ENCODE peak calls at places on chromosomes 1 and 21, in five cellular contexts. D is K562, C is A549, N is HepG2, R is endothelial cell of umbilical vein. Y is an unnamed sample.

GRCh38 chr1:230251644-230252191 is 174.4 kb downstream of the PGBD5 start:
- DNase-seq in D (no peak), N (no peak), C (no peak), R (no peak), Y (no peak)

GRCh38 chr1:214009613-214010550 is 22.1 kb downstream of the PROX1 start:
- DNase-seq in N (no peak), C (no peak), D (no peak), R (no peak), Y (no peak)

GRCh38 chr1:31782766-31783410 is 18.7 kb upstream of the ADGRB2 start:
- DNase-seq in D (no peak), N (no peak), C (no peak), R (no peak), Y (no peak)

GRCh38 chr21:38804617-38805281 is 980 bp upstream of the ETS2 start:
- DNase-seq in D (peak; percentile 70), N (no peak), C (peak; percentile 69), R (peak; percentile 72), Y (peak; percentile 62)

GRCh38 chr1:244322791-244323521 is 128.8 kb downstream of the ADSS2 start:
- DNase-seq in R (peak; percentile 99), C (peak; percentile 87), D (peak; percentile 68), N (peak; percentile 60), Y (peak; percentile 91)

GRCh38 chr1:170010443-170010842 is 64.1 kb downstream of the KIFAP3 start:
- DNase-seq in N (peak; percentile 44), D (peak; percentile 9), R (peak; percentile 48), C (peak; percentile 54), Y (peak; percentile 34)

GRCh38 chr1:42998381-42998780 is 39.7 kb upstream of the SLC2A1 start:
- DNase-seq in R (no peak), D (no peak), N (no peak), C (no peak), Y (no peak)

GRCh38 chr21:33642896-33643657 is 776 bp downstream of the ITSN1 start:
- DNase-seq in N (no peak), R (peak; percentile 54), D (peak; percentile 49), C (peak; percentile 12), Y (peak; percentile 63)

GRCh38 chr21:35819134-35819533 is 241.2 kb downstream of the SETD4 start:
- DNase-seq in N (no peak), R (no peak), C (no peak), D (no peak), Y (no peak)

GRCh38 chr1:42002220-42002619 is 83.5 kb upstream of the HIVEP3 start:
- DNase-seq in D (no peak), N (no peak), C (no peak), R (no peak), Y (no peak)

GRCh38 chr1:27831568-27832410 is 1.2 kb downstream of the PPP1R8 start:
- DNase-seq in N (peak; percentile 21), D (no peak), R (no peak), C (no peak), Y (no peak)

GRCh38 chr21:15741510-15741909 is 11.7 kb downstream of the USP25 start:
- DNase-seq in R (peak; percentile 61), N (no peak), D (no peak), C (no peak), Y (no peak)

GRCh38 chr1:33281554-33282303 is 25.4 kb downstream of the ZNF362 start:
- DNase-seq in D (no peak), R (no peak), C (no peak), N (no peak), Y (no peak)

GRCh38 chr1:46202975-46203737 is at the start of gene LURAP1:
- DNase-seq in N (no peak), C (no peak), R (peak; percentile 60), D (peak; percentile 77), Y (no peak)

GRCh38 chr1:53913352-53914043 is 19.5 kb downstream of the DIO1 start:
- DNase-seq in R (no peak), C (no peak), N (no peak), D (no peak), Y (no peak)

GRCh38 chr1:42141978-42142377 is 11.2 kb upstream of the GUCA2B start:
- DNase-seq in C (no peak), R (no peak), D (no peak), N (no peak), Y (no peak)

GRCh38 chr1:119982006-119982405 is 85.7 kb upstream of the ADAM30 start:
- DNase-seq in D (no peak), R (peak; percentile 26), C (no peak), N (no peak), Y (peak; percentile 66)

GRCh38 chr1:112509005-112509659 is 367 bp downstream of the WNT2B start:
- DNase-seq in C (no peak), R (peak; percentile 13), D (no peak), N (no peak), Y (peak; percentile 7)

GRCh38 chr1:248858096-248858890 is 592 bp downstream of the ZNF692 start:
- DNase-seq in D (peak; percentile 73), C (peak; percentile 59), N (peak; percentile 63), R (peak; percentile 72), Y (peak; percentile 87)

GRCh38 chr1:28056129-28056925 is 32.1 kb downstream of the EYA3 start:
- DNase-seq in N (no peak), D (no peak), C (no peak), R (no peak), Y (peak; percentile 79)

GRCh38 chr1:173267453-173267945 is 60.4 kb upstream of the TNFSF4 start:
- DNase-seq in D (no peak), N (no peak), C (no peak), R (peak; percentile 2), Y (no peak)

GRCh38 chr21:44878053-44878982 is 4.8 kb upstream of the PTTG1IP start:
- DNase-seq in N (peak; percentile 97), R (peak; percentile 42), D (no peak), C (peak; percentile 58), Y (peak; percentile 85)

GRCh38 chr1:39663559-39663958 is 8.3 kb downstream of the NT5C1A start:
- DNase-seq in D (peak; percentile 59), N (no peak), C (no peak), R (no peak), Y (peak; percentile 28)

GRCh38 chr1:235588916-235589515 is 60.6 kb downstream of the GNG4 start:
- DNase-seq in R (no peak), C (peak; percentile 65), D (no peak), N (no peak), Y (peak; percentile 86)

GRCh38 chr21:45001134-45002095 is 61.6 kb downstream of the SLX9 start:
- DNase-seq in N (no peak), R (peak; percentile 76), C (peak; percentile 20), D (no peak), Y (no peak)

GRCh38 chr21:31630062-31630711 is 29.3 kb upstream of the SOD1 start:
- DNase-seq in D (no peak), C (peak; percentile 79), N (peak; percentile 3), R (peak; percentile 96), Y (no peak)

GRCh38 chr1:20921285-20921684 is 134.2 kb upstream of the HP1BP3 start:
- DNase-seq in D (no peak), R (no peak), C (no peak), N (no peak), Y (no peak)

GRCh38 chr1:93807301-93807930 is 71.6 kb downstream of the DNTTIP2 start:
- DNase-seq in C (no peak), D (no peak), N (no peak), R (no peak), Y (no peak)

GRCh38 chr1:236868625-236869467 is 73.8 kb downstream of the MTR start:
- DNase-seq in R (peak; percentile 69), C (peak; percentile 72), D (peak; percentile 82), N (peak; percentile 60), Y (peak; percentile 73)

DNA sequence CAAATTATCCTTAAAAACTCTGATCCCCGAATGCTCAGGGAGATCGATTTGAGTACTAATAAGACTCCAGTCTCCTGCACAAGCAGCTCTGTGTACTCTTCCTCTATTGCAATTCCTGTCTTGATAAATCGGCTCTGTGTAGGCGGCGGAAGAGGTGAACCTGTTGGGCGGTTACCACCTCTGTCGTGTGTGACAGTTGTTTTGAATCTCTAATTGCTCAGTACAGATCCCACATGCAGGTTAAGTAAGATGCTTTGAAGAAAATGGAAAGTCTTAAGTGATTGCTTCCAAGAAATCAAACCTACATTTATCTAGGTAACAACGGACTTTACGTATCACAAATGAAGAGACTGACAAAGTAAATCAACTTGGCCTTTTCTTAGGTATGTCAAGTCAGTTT is 35.5 kb downstream of the COA6 start:
- DNase-seq in D (no peak), C (no peak), R (no peak), N (no peak), Y (no peak)
- TF ChIP-seq MYC in D (no peak), C (no peak), R (no peak), N (no peak), Y (no peak)

DNA sequence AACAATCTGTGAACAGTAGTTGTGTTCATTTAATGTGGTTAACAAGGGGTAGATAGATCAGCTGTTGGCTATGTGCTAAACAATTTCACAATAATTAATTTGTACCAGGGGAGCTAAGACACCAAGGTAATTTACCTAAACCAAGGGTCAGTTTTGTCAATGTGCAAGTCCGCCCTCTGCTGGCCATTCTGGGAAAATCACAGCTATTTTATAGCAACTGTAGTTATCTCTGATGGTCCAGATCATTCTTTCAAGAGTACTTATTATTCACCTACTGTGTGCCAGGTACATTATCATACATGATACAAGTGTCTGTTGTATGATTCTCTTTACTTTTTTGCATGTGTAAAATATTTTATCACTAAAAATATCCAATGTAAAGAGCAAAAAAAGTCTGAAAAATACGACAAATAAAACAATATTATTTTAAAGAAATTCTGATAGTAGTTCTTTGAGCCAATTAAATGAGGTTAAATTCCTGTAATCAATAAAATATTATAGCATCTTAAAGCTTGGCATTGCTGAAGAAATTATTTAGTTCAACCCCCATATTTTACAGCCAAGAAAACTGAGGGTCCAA is 312.3 kb upstream of the FAM78B start:
- DNase-seq in D (peak; percentile 66), R (peak; percentile 53), N (peak; percentile 30), C (peak; percentile 42), Y (peak; percentile 48)
- TF ChIP-seq MAX in D (no peak), R (no peak), N (no peak), C (no peak), Y (no peak)

DNA sequence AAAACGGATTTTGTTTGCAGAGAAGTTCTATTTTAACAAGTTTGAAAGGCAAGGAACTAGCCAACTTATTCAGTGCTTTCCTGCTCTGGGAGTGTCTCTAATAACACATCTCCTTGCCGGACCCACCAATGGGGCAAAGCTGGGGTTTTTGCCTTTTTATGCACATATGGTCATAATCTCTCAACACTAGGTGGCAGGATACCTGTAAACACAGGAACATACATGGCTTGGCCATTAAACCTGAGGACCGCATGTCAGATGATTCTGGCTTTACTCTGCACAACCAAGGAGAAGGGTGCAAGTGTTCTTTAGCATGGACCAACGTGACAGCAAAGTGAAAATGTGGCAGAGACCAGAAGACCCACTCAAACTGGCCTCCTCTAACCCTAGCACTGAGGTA is 4.9 kb downstream of the TMEM9 start:
- DNase-seq in R (peak; percentile 29), D (peak; percentile 69), N (peak; percentile 59), C (peak; percentile 64), Y (peak; percentile 49)
- TF ChIP-seq CTCF in R (peak; percentile 30), D (peak; percentile 77), N (peak; percentile 68), C (peak; percentile 78), Y (peak; percentile 29)

GRCh38 chr1:44817771-44818495 is 9.6 kb downstream of the BTBD19 start:
- DNase-seq in R (no peak), N (no peak), C (no peak), D (no peak), Y (no peak)

GRCh38 chr1:44820945-44821715 is 12.8 kb downstream of the BTBD19 start:
- DNase-seq in R (no peak), D (no peak), C (no peak), N (no peak), Y (no peak)

GRCh38 chr1:44820328-44820944 is 12.1 kb downstream of the BTBD19 start:
- DNase-seq in C (no peak), D (peak; percentile 43), N (no peak), R (no peak), Y (no peak)

GRCh38 chr1:44819257-44819593 is 10.9 kb downstream of the BTBD19 start:
- DNase-seq in N (no peak), C (no peak), D (peak; percentile 45), R (peak; percentile 76), Y (no peak)

GRCh38 chr1:44819594-44820327 is 11.4 kb downstream of the BTBD19 start:
- DNase-seq in D (peak; percentile 90), R (peak; percentile 82), C (peak; percentile 94), N (peak; percentile 90), Y (peak; percentile 94)
- TF ChIP-seq MYC in D (no peak), R (no peak), C (no peak), N (no peak), Y (peak; percentile 17)

Y was measured in NB4.